ENCODE peak calls at places on chromosome 6, in ten cellular contexts. One of them, this sample, is unnamed.

GRCh38 chr6:135162678-135163439 is 18.2 kb upstream of the MYB start:
- DNase-seq in stimulated activated CD4-positive, alpha-beta T cell treated with anti-CD3 and anti-CD28 coated beads, Interleukin-4, amount 100 ng/mL, for 4 hours: peak
- DNase-seq in AML-193: peak
- DNase-seq in PC-3: peak
- DNase-seq in psoas muscle: no peak
- DNase-seq in T1000: no peak
- DNase-seq in transverse colon: peak
- DNase-seq in neural crest cell: peak
- DNase-seq in NCI-H748 treated with DMSO at 0.1 percent for 48 hours: no peak
- DNase-seq in GM04504: no peak
- DNase-seq in this sample: no peak

GRCh38 chr6:170393807-170394399 is 87.3 kb downstream of the FAM120B start:
- DNase-seq in stimulated activated CD4-positive, alpha-beta T cell treated with anti-CD3 and anti-CD28 coated beads, Interleukin-4, amount 100 ng/mL, for 4 hours: no peak
- DNase-seq in AML-193: no peak
- DNase-seq in PC-3: no peak
- DNase-seq in psoas muscle: no peak
- DNase-seq in T1000: no peak
- DNase-seq in transverse colon: no peak
- DNase-seq in neural crest cell: no peak
- DNase-seq in NCI-H748 treated with DMSO at 0.1 percent for 48 hours: no peak
- DNase-seq in GM04504: no peak
- DNase-seq in this sample: no peak

GRCh38 chr6:156957931-156958547 is 180.9 kb downstream of the ARID1B start:
- DNase-seq in stimulated activated CD4-positive, alpha-beta T cell treated with anti-CD3 and anti-CD28 coated beads, Interleukin-4, amount 100 ng/mL, for 4 hours: no peak
- DNase-seq in AML-193: no peak
- DNase-seq in PC-3: no peak
- DNase-seq in psoas muscle: no peak
- DNase-seq in T1000: no peak
- DNase-seq in transverse colon: no peak
- DNase-seq in neural crest cell: no peak
- DNase-seq in NCI-H748 treated with DMSO at 0.1 percent for 48 hours: no peak
- DNase-seq in GM04504: no peak
- DNase-seq in this sample: no peak

GRCh38 chr6:46246727-46247126 is 75.9 kb upstream of the ENPP5 start:
- DNase-seq in stimulated activated CD4-positive, alpha-beta T cell treated with anti-CD3 and anti-CD28 coated beads, Interleukin-4, amount 100 ng/mL, for 4 hours: no peak
- DNase-seq in AML-193: no peak
- DNase-seq in PC-3: no peak
- DNase-seq in psoas muscle: no peak
- DNase-seq in T1000: no peak
- DNase-seq in transverse colon: no peak
- DNase-seq in neural crest cell: no peak
- DNase-seq in NCI-H748 treated with DMSO at 0.1 percent for 48 hours: no peak
- DNase-seq in GM04504: no peak
- DNase-seq in this sample: no peak

GRCh38 chr6:149636116-149636515 is 12.4 kb downstream of the KATNA1 start:
- DNase-seq in stimulated activated CD4-positive, alpha-beta T cell treated with anti-CD3 and anti-CD28 coated beads, Interleukin-4, amount 100 ng/mL, for 4 hours: no peak
- DNase-seq in AML-193: no peak
- DNase-seq in PC-3: peak
- DNase-seq in psoas muscle: no peak
- DNase-seq in T1000: no peak
- DNase-seq in transverse colon: no peak
- DNase-seq in neural crest cell: no peak
- DNase-seq in NCI-H748 treated with DMSO at 0.1 percent for 48 hours: no peak
- DNase-seq in GM04504: no peak
- DNase-seq in this sample: no peak

GRCh38 chr6:39387785-39388184 is 65.3 kb upstream of the KCNK16 start:
- DNase-seq in stimulated activated CD4-positive, alpha-beta T cell treated with anti-CD3 and anti-CD28 coated beads, Interleukin-4, amount 100 ng/mL, for 4 hours: no peak
- DNase-seq in AML-193: no peak
- DNase-seq in PC-3: no peak
- DNase-seq in psoas muscle: no peak
- DNase-seq in T1000: no peak
- DNase-seq in transverse colon: no peak
- DNase-seq in neural crest cell: no peak
- DNase-seq in NCI-H748 treated with DMSO at 0.1 percent for 48 hours: no peak
- DNase-seq in GM04504: no peak
- DNase-seq in this sample: no peak

GRCh38 chr6:95091823-95092436 is 485.4 kb upstream of the MANEA start:
- DNase-seq in stimulated activated CD4-positive, alpha-beta T cell treated with anti-CD3 and anti-CD28 coated beads, Interleukin-4, amount 100 ng/mL, for 4 hours: no peak
- DNase-seq in AML-193: peak
- DNase-seq in PC-3: peak
- DNase-seq in psoas muscle: no peak
- DNase-seq in T1000: no peak
- DNase-seq in transverse colon: no peak
- DNase-seq in neural crest cell: no peak
- DNase-seq in NCI-H748 treated with DMSO at 0.1 percent for 48 hours: peak
- DNase-seq in GM04504: peak
- DNase-seq in this sample: no peak

GRCh38 chr6:89597988-89598387 is 40.6 kb downstream of the LYRM2 start:
- DNase-seq in stimulated activated CD4-positive, alpha-beta T cell treated with anti-CD3 and anti-CD28 coated beads, Interleukin-4, amount 100 ng/mL, for 4 hours: no peak
- DNase-seq in AML-193: peak
- DNase-seq in PC-3: peak
- DNase-seq in psoas muscle: no peak
- DNase-seq in T1000: no peak
- DNase-seq in transverse colon: no peak
- DNase-seq in neural crest cell: no peak
- DNase-seq in NCI-H748 treated with DMSO at 0.1 percent for 48 hours: peak
- DNase-seq in GM04504: no peak
- DNase-seq in this sample: no peak

GRCh38 chr6:108501559-108501958 is 59.2 kb upstream of the FOXO3 start:
- DNase-seq in stimulated activated CD4-positive, alpha-beta T cell treated with anti-CD3 and anti-CD28 coated beads, Interleukin-4, amount 100 ng/mL, for 4 hours: no peak
- DNase-seq in AML-193: no peak
- DNase-seq in PC-3: peak
- DNase-seq in psoas muscle: no peak
- DNase-seq in T1000: no peak
- DNase-seq in transverse colon: no peak
- DNase-seq in neural crest cell: no peak
- DNase-seq in NCI-H748 treated with DMSO at 0.1 percent for 48 hours: no peak
- DNase-seq in GM04504: no peak
- DNase-seq in this sample: no peak

GRCh38 chr6:40419377-40419776 is 167.8 kb downstream of the LRFN2 start:
- DNase-seq in stimulated activated CD4-positive, alpha-beta T cell treated with anti-CD3 and anti-CD28 coated beads, Interleukin-4, amount 100 ng/mL, for 4 hours: no peak
- DNase-seq in AML-193: no peak
- DNase-seq in PC-3: peak
- DNase-seq in psoas muscle: peak
- DNase-seq in T1000: no peak
- DNase-seq in transverse colon: no peak
- DNase-seq in neural crest cell: no peak
- DNase-seq in NCI-H748 treated with DMSO at 0.1 percent for 48 hours: no peak
- DNase-seq in GM04504: no peak
- DNase-seq in this sample: no peak

GRCh38 chr6:18432180-18432579 is 45.0 kb downstream of the RNF144B start:
- DNase-seq in stimulated activated CD4-positive, alpha-beta T cell treated with anti-CD3 and anti-CD28 coated beads, Interleukin-4, amount 100 ng/mL, for 4 hours: no peak
- DNase-seq in AML-193: no peak
- DNase-seq in PC-3: peak
- DNase-seq in psoas muscle: no peak
- DNase-seq in T1000: no peak
- DNase-seq in transverse colon: no peak
- DNase-seq in neural crest cell: no peak
- DNase-seq in NCI-H748 treated with DMSO at 0.1 percent for 48 hours: no peak
- DNase-seq in GM04504: no peak
- DNase-seq in this sample: no peak